ENCODE peak calls at places on chromosome 11, in six cellular contexts. A, M, J, P, U and L are unnamed samples.

GRCh38 chr11:12200359-12201015 is 90.1 kb downstream of the MICAL2 start:
- DNase-seq in M (peak; percentile 50), P (no peak), U (no peak), J (no peak), A (no peak), L (no peak)

GRCh38 chr11:67347964-67348749 is 5.2 kb downstream of the POLD4 start:
- DNase-seq in J (no peak), P (no peak), A (no peak), U (no peak), M (no peak), L (no peak)

GRCh38 chr11:112229746-112230433 is 3.7 kb downstream of the PTS start:
- DNase-seq in M (no peak), U (no peak), J (no peak), P (no peak), A (no peak), L (no peak)

GRCh38 chr11:36326524-36327419 is 30.7 kb downstream of the PRR5L start:
- DNase-seq in M (no peak), U (no peak), P (no peak), A (no peak), J (no peak), L (no peak)

GRCh38 chr11:58059011-58059358 is 28.2 kb downstream of the OR6Q1 start:
- DNase-seq in A (no peak), M (no peak), P (peak; percentile 49), U (no peak), J (no peak), L (no peak)

GRCh38 chr11:60634151-60634550 is 65.3 kb upstream of the MS4A8 start:
- DNase-seq in J (no peak), P (no peak), U (no peak), A (peak; percentile 55), M (no peak), L (no peak)

GRCh38 chr11:128862913-128863660 is 4.0 kb downstream of the KCNJ1 start:
- DNase-seq in U (no peak), P (no peak), J (no peak), A (no peak), M (no peak), L (no peak)

GRCh38 chr11:2120359-2121100 is 18.7 kb downstream of the IGF2 start:
- DNase-seq in A (no peak), J (no peak), P (no peak), M (no peak), U (no peak), L (no peak)

GRCh38 chr11:64436025-64436424 is 77.1 kb downstream of the RPS6KA4 start:
- DNase-seq in J (no peak), P (no peak), M (no peak), U (no peak), A (no peak), L (no peak)